ENCODE peak calls at places on chromosomes 3 and 15, in eight cellular contexts. One of them, this sample, is unnamed.

GRCh38 chr3:80769683-80770082 is 991.8 kb downstream of the GBE1 start:
- DNase-seq in T follicular helper cell: no peak
- DNase-seq in activated CD8-positive, alpha-beta memory T cell treated with anti-CD3 and anti-CD28 coated beads for 1 hour: no peak
- DNase-seq in HCEC 1CT: no peak
- DNase-seq in brain pericyte: no peak
- DNase-seq in endothelial cell: peak
- DNase-seq in stimulated activated CD8-positive, alpha-beta memory T cell treated with anti-CD3 and anti-CD28 coated beads, Interleukin-4, amount 100 ng/mL, for 4 hours: no peak
- DNase-seq in psoas muscle: no peak
- DNase-seq in this sample: no peak

GRCh38 chr3:71056327-71056726 is 527.2 kb downstream of the FOXP1 start:
- DNase-seq in T follicular helper cell: no peak
- DNase-seq in activated CD8-positive, alpha-beta memory T cell treated with anti-CD3 and anti-CD28 coated beads for 1 hour: no peak
- DNase-seq in HCEC 1CT: peak
- DNase-seq in brain pericyte: no peak
- DNase-seq in endothelial cell: no peak
- DNase-seq in stimulated activated CD8-positive, alpha-beta memory T cell treated with anti-CD3 and anti-CD28 coated beads, Interleukin-4, amount 100 ng/mL, for 4 hours: no peak
- DNase-seq in psoas muscle: no peak
- DNase-seq in this sample: no peak

GRCh38 chr3:70064194-70064787 is 64.8 kb downstream of the SAMMSON start:
- DNase-seq in T follicular helper cell: peak
- DNase-seq in activated CD8-positive, alpha-beta memory T cell treated with anti-CD3 and anti-CD28 coated beads for 1 hour: no peak
- DNase-seq in HCEC 1CT: no peak
- DNase-seq in brain pericyte: no peak
- DNase-seq in endothelial cell: peak
- DNase-seq in stimulated activated CD8-positive, alpha-beta memory T cell treated with anti-CD3 and anti-CD28 coated beads, Interleukin-4, amount 100 ng/mL, for 4 hours: no peak
- DNase-seq in psoas muscle: no peak
- DNase-seq in this sample: no peak

GRCh38 chr3:156718622-156719300 is 44.4 kb downstream of the TIPARP start:
- DNase-seq in T follicular helper cell: no peak
- DNase-seq in activated CD8-positive, alpha-beta memory T cell treated with anti-CD3 and anti-CD28 coated beads for 1 hour: no peak
- DNase-seq in HCEC 1CT: no peak
- DNase-seq in brain pericyte: no peak
- DNase-seq in endothelial cell: no peak
- DNase-seq in stimulated activated CD8-positive, alpha-beta memory T cell treated with anti-CD3 and anti-CD28 coated beads, Interleukin-4, amount 100 ng/mL, for 4 hours: no peak
- DNase-seq in psoas muscle: no peak
- DNase-seq in this sample: no peak

GRCh38 chr3:14423963-14424362 is 21.6 kb downstream of the SLC6A6 start:
- DNase-seq in T follicular helper cell: no peak
- DNase-seq in activated CD8-positive, alpha-beta memory T cell treated with anti-CD3 and anti-CD28 coated beads for 1 hour: no peak
- DNase-seq in HCEC 1CT: no peak
- DNase-seq in brain pericyte: no peak
- DNase-seq in endothelial cell: no peak
- DNase-seq in stimulated activated CD8-positive, alpha-beta memory T cell treated with anti-CD3 and anti-CD28 coated beads, Interleukin-4, amount 100 ng/mL, for 4 hours: no peak
- DNase-seq in psoas muscle: no peak
- DNase-seq in this sample: no peak

GRCh38 chr3:32076566-32076965 is 29.9 kb upstream of the GPD1L start:
- DNase-seq in T follicular helper cell: no peak
- DNase-seq in activated CD8-positive, alpha-beta memory T cell treated with anti-CD3 and anti-CD28 coated beads for 1 hour: no peak
- DNase-seq in HCEC 1CT: peak
- DNase-seq in brain pericyte: no peak
- DNase-seq in endothelial cell: no peak
- DNase-seq in stimulated activated CD8-positive, alpha-beta memory T cell treated with anti-CD3 and anti-CD28 coated beads, Interleukin-4, amount 100 ng/mL, for 4 hours: no peak
- DNase-seq in psoas muscle: no peak
- DNase-seq in this sample: no peak

GRCh38 chr3:111902534-111902933 is 43.5 kb downstream of the PHLDB2 start:
- DNase-seq in T follicular helper cell: no peak
- DNase-seq in activated CD8-positive, alpha-beta memory T cell treated with anti-CD3 and anti-CD28 coated beads for 1 hour: no peak
- DNase-seq in HCEC 1CT: no peak
- DNase-seq in brain pericyte: no peak
- DNase-seq in endothelial cell: no peak
- DNase-seq in stimulated activated CD8-positive, alpha-beta memory T cell treated with anti-CD3 and anti-CD28 coated beads, Interleukin-4, amount 100 ng/mL, for 4 hours: no peak
- DNase-seq in psoas muscle: no peak
- DNase-seq in this sample: no peak

GRCh38 chr3:125061170-125061569 is 5.4 kb upstream of the HEG1 start:
- DNase-seq in T follicular helper cell: no peak
- DNase-seq in activated CD8-positive, alpha-beta memory T cell treated with anti-CD3 and anti-CD28 coated beads for 1 hour: no peak
- DNase-seq in HCEC 1CT: peak
- DNase-seq in brain pericyte: no peak
- DNase-seq in endothelial cell: no peak
- DNase-seq in stimulated activated CD8-positive, alpha-beta memory T cell treated with anti-CD3 and anti-CD28 coated beads, Interleukin-4, amount 100 ng/mL, for 4 hours: no peak
- DNase-seq in psoas muscle: peak
- DNase-seq in this sample: peak

GRCh38 chr3:107522510-107523360 is at the start of gene BBX:
- DNase-seq in T follicular helper cell: peak
- DNase-seq in activated CD8-positive, alpha-beta memory T cell treated with anti-CD3 and anti-CD28 coated beads for 1 hour: peak
- DNase-seq in HCEC 1CT: peak
- DNase-seq in brain pericyte: peak
- DNase-seq in endothelial cell: peak
- DNase-seq in stimulated activated CD8-positive, alpha-beta memory T cell treated with anti-CD3 and anti-CD28 coated beads, Interleukin-4, amount 100 ng/mL, for 4 hours: peak
- DNase-seq in psoas muscle: peak
- DNase-seq in this sample: peak

GRCh38 chr3:152346058-152346457 is 77.3 kb downstream of the MBNL1 start:
- DNase-seq in T follicular helper cell: no peak
- DNase-seq in activated CD8-positive, alpha-beta memory T cell treated with anti-CD3 and anti-CD28 coated beads for 1 hour: no peak
- DNase-seq in HCEC 1CT: no peak
- DNase-seq in brain pericyte: no peak
- DNase-seq in endothelial cell: no peak
- DNase-seq in stimulated activated CD8-positive, alpha-beta memory T cell treated with anti-CD3 and anti-CD28 coated beads, Interleukin-4, amount 100 ng/mL, for 4 hours: no peak
- DNase-seq in psoas muscle: no peak
- DNase-seq in this sample: no peak

GRCh38 chr3:53045784-53046170 is at the start of gene SFMBT1:
- DNase-seq in T follicular helper cell: peak
- DNase-seq in activated CD8-positive, alpha-beta memory T cell treated with anti-CD3 and anti-CD28 coated beads for 1 hour: peak
- DNase-seq in HCEC 1CT: peak
- DNase-seq in brain pericyte: no peak
- DNase-seq in endothelial cell: peak
- DNase-seq in stimulated activated CD8-positive, alpha-beta memory T cell treated with anti-CD3 and anti-CD28 coated beads, Interleukin-4, amount 100 ng/mL, for 4 hours: peak
- DNase-seq in psoas muscle: peak
- DNase-seq in this sample: peak

GRCh38 chr15:48634934-48635333 is 10.6 kb downstream of the FBN1 start:
- DNase-seq in T follicular helper cell: no peak
- DNase-seq in activated CD8-positive, alpha-beta memory T cell treated with anti-CD3 and anti-CD28 coated beads for 1 hour: no peak
- DNase-seq in HCEC 1CT: peak
- DNase-seq in brain pericyte: no peak
- DNase-seq in endothelial cell: no peak
- DNase-seq in stimulated activated CD8-positive, alpha-beta memory T cell treated with anti-CD3 and anti-CD28 coated beads, Interleukin-4, amount 100 ng/mL, for 4 hours: no peak
- DNase-seq in psoas muscle: no peak
- DNase-seq in this sample: no peak

GRCh38 chr3:126969586-126969985 is 13.3 kb upstream of the PLXNA1 start:
- DNase-seq in T follicular helper cell: no peak
- DNase-seq in activated CD8-positive, alpha-beta memory T cell treated with anti-CD3 and anti-CD28 coated beads for 1 hour: no peak
- DNase-seq in HCEC 1CT: no peak
- DNase-seq in brain pericyte: no peak
- DNase-seq in endothelial cell: no peak
- DNase-seq in stimulated activated CD8-positive, alpha-beta memory T cell treated with anti-CD3 and anti-CD28 coated beads, Interleukin-4, amount 100 ng/mL, for 4 hours: no peak
- DNase-seq in psoas muscle: no peak
- DNase-seq in this sample: peak

GRCh38 chr15:64894395-64895056 is 17.2 kb upstream of the ANKDD1A start:
- DNase-seq in T follicular helper cell: peak
- DNase-seq in activated CD8-positive, alpha-beta memory T cell treated with anti-CD3 and anti-CD28 coated beads for 1 hour: peak
- DNase-seq in HCEC 1CT: no peak
- DNase-seq in brain pericyte: no peak
- DNase-seq in endothelial cell: peak
- DNase-seq in stimulated activated CD8-positive, alpha-beta memory T cell treated with anti-CD3 and anti-CD28 coated beads, Interleukin-4, amount 100 ng/mL, for 4 hours: no peak
- DNase-seq in psoas muscle: peak
- DNase-seq in this sample: no peak

GRCh38 chr3:124699686-124700396 is 30.4 kb upstream of the UMPS start:
- DNase-seq in T follicular helper cell: no peak
- DNase-seq in activated CD8-positive, alpha-beta memory T cell treated with anti-CD3 and anti-CD28 coated beads for 1 hour: no peak
- DNase-seq in HCEC 1CT: no peak
- DNase-seq in brain pericyte: no peak
- DNase-seq in endothelial cell: no peak
- DNase-seq in stimulated activated CD8-positive, alpha-beta memory T cell treated with anti-CD3 and anti-CD28 coated beads, Interleukin-4, amount 100 ng/mL, for 4 hours: no peak
- DNase-seq in psoas muscle: no peak
- DNase-seq in this sample: no peak

GRCh38 chr3:122991236-122991985 is 36.2 kb downstream of the SEMA5B start:
- DNase-seq in T follicular helper cell: no peak
- DNase-seq in activated CD8-positive, alpha-beta memory T cell treated with anti-CD3 and anti-CD28 coated beads for 1 hour: no peak
- DNase-seq in HCEC 1CT: no peak
- DNase-seq in brain pericyte: no peak
- DNase-seq in endothelial cell: no peak
- DNase-seq in stimulated activated CD8-positive, alpha-beta memory T cell treated with anti-CD3 and anti-CD28 coated beads, Interleukin-4, amount 100 ng/mL, for 4 hours: no peak
- DNase-seq in psoas muscle: peak
- DNase-seq in this sample: no peak

GRCh38 chr3:145911016-145911415 is 250.0 kb downstream of the PLOD2 start:
- DNase-seq in T follicular helper cell: no peak
- DNase-seq in activated CD8-positive, alpha-beta memory T cell treated with anti-CD3 and anti-CD28 coated beads for 1 hour: no peak
- DNase-seq in HCEC 1CT: peak
- DNase-seq in brain pericyte: no peak
- DNase-seq in endothelial cell: no peak
- DNase-seq in stimulated activated CD8-positive, alpha-beta memory T cell treated with anti-CD3 and anti-CD28 coated beads, Interleukin-4, amount 100 ng/mL, for 4 hours: no peak
- DNase-seq in psoas muscle: no peak
- DNase-seq in this sample: no peak

GRCh38 chr3:160784853-160785252 is 28.8 kb downstream of the PPM1L start:
- DNase-seq in T follicular helper cell: no peak
- DNase-seq in activated CD8-positive, alpha-beta memory T cell treated with anti-CD3 and anti-CD28 coated beads for 1 hour: no peak
- DNase-seq in HCEC 1CT: no peak
- DNase-seq in brain pericyte: no peak
- DNase-seq in endothelial cell: no peak
- DNase-seq in stimulated activated CD8-positive, alpha-beta memory T cell treated with anti-CD3 and anti-CD28 coated beads, Interleukin-4, amount 100 ng/mL, for 4 hours: no peak
- DNase-seq in psoas muscle: no peak
- DNase-seq in this sample: no peak

GRCh38 chr15:41822471-41822870 is 5.4 kb upstream of the JMJD7 start:
- DNase-seq in T follicular helper cell: no peak
- DNase-seq in activated CD8-positive, alpha-beta memory T cell treated with anti-CD3 and anti-CD28 coated beads for 1 hour: no peak
- DNase-seq in HCEC 1CT: no peak
- DNase-seq in brain pericyte: no peak
- DNase-seq in endothelial cell: no peak
- DNase-seq in stimulated activated CD8-positive, alpha-beta memory T cell treated with anti-CD3 and anti-CD28 coated beads, Interleukin-4, amount 100 ng/mL, for 4 hours: no peak
- DNase-seq in psoas muscle: no peak
- DNase-seq in this sample: no peak

GRCh38 chr3:129560269-129560787 is 17.4 kb downstream of the H1-8 start:
- DNase-seq in T follicular helper cell: no peak
- DNase-seq in activated CD8-positive, alpha-beta memory T cell treated with anti-CD3 and anti-CD28 coated beads for 1 hour: no peak
- DNase-seq in HCEC 1CT: peak
- DNase-seq in brain pericyte: no peak
- DNase-seq in endothelial cell: no peak
- DNase-seq in stimulated activated CD8-positive, alpha-beta memory T cell treated with anti-CD3 and anti-CD28 coated beads, Interleukin-4, amount 100 ng/mL, for 4 hours: no peak
- DNase-seq in psoas muscle: peak
- DNase-seq in this sample: peak

GRCh38 chr3:11499144-11499543 is 144.6 kb downstream of the VGLL4 start:
- DNase-seq in T follicular helper cell: no peak
- DNase-seq in activated CD8-positive, alpha-beta memory T cell treated with anti-CD3 and anti-CD28 coated beads for 1 hour: no peak
- DNase-seq in HCEC 1CT: peak
- DNase-seq in brain pericyte: no peak
- DNase-seq in endothelial cell: no peak
- DNase-seq in stimulated activated CD8-positive, alpha-beta memory T cell treated with anti-CD3 and anti-CD28 coated beads, Interleukin-4, amount 100 ng/mL, for 4 hours: no peak
- DNase-seq in psoas muscle: no peak
- DNase-seq in this sample: peak

GRCh38 chr3:194632211-194632982 is 822 bp downstream of the TMEM44 start:
- DNase-seq in T follicular helper cell: no peak
- DNase-seq in activated CD8-positive, alpha-beta memory T cell treated with anti-CD3 and anti-CD28 coated beads for 1 hour: no peak
- DNase-seq in HCEC 1CT: peak
- DNase-seq in brain pericyte: no peak
- DNase-seq in endothelial cell: no peak
- DNase-seq in stimulated activated CD8-positive, alpha-beta memory T cell treated with anti-CD3 and anti-CD28 coated beads, Interleukin-4, amount 100 ng/mL, for 4 hours: no peak
- DNase-seq in psoas muscle: no peak
- DNase-seq in this sample: peak

GRCh38 chr3:55270976-55271375 is 216.1 kb downstream of the WNT5A start:
- DNase-seq in T follicular helper cell: no peak
- DNase-seq in activated CD8-positive, alpha-beta memory T cell treated with anti-CD3 and anti-CD28 coated beads for 1 hour: no peak
- DNase-seq in HCEC 1CT: no peak
- DNase-seq in brain pericyte: no peak
- DNase-seq in endothelial cell: no peak
- DNase-seq in stimulated activated CD8-positive, alpha-beta memory T cell treated with anti-CD3 and anti-CD28 coated beads, Interleukin-4, amount 100 ng/mL, for 4 hours: no peak
- DNase-seq in psoas muscle: no peak
- DNase-seq in this sample: no peak